ENCODE peak calls at places on chromosomes 13 and 19, in seven cellular contexts. One of them, this sample, is unnamed.

GRCh38 chr13:44211753-44212152 is 161.9 kb upstream of the SERP2 start:
- DNase-seq in GM12878: no peak
- DNase-seq in K562: no peak
- DNase-seq in SK-N-SH: no peak
- DNase-seq in HepG2: no peak
- DNase-seq in HCT116: no peak
- DNase-seq in Panc1: no peak
- DNase-seq in this sample: no peak

GRCh38 chr13:108070925-108071324 is 144.4 kb downstream of the LIG4 start:
- DNase-seq in HCT116: no peak
- DNase-seq in Panc1: no peak
- DNase-seq in SK-N-SH: no peak
- DNase-seq in K562: no peak
- DNase-seq in GM12878: no peak
- DNase-seq in HepG2: no peak
- DNase-seq in this sample: no peak

GRCh38 chr13:44306401-44307192 is 67.0 kb upstream of the SERP2 start:
- DNase-seq in GM12878: no peak
- DNase-seq in HCT116: peak; percentile 99
- DNase-seq in HepG2: no peak
- DNase-seq in Panc1: peak; percentile 47
- DNase-seq in K562: no peak
- DNase-seq in SK-N-SH: no peak
- DNase-seq in this sample: no peak

GRCh38 chr13:40063278-40063698 is 407.8 kb downstream of the COG6 start:
- DNase-seq in K562: no peak
- DNase-seq in SK-N-SH: peak; percentile 52
- DNase-seq in HCT116: no peak
- DNase-seq in Panc1: no peak
- DNase-seq in HepG2: no peak
- DNase-seq in GM12878: no peak
- DNase-seq in this sample: no peak

GRCh38 chr13:33058816-33059215 is 42.6 kb downstream of the KL start:
- DNase-seq in GM12878: no peak
- DNase-seq in Panc1: no peak
- DNase-seq in SK-N-SH: no peak
- DNase-seq in HCT116: no peak
- DNase-seq in K562: no peak
- DNase-seq in HepG2: no peak
- DNase-seq in this sample: no peak

GRCh38 chr13:97226788-97227627 is 4.9 kb downstream of the MBNL2 start:
- DNase-seq in Panc1: no peak
- DNase-seq in K562: peak; percentile 76
- DNase-seq in HCT116: no peak
- DNase-seq in HepG2: no peak
- DNase-seq in SK-N-SH: no peak
- DNase-seq in GM12878: no peak
- DNase-seq in this sample: no peak

GRCh38 chr13:42151781-42152180 is 103.3 kb downstream of the DGKH start:
- DNase-seq in SK-N-SH: no peak
- DNase-seq in HepG2: no peak
- DNase-seq in HCT116: no peak
- DNase-seq in K562: no peak
- DNase-seq in GM12878: no peak
- DNase-seq in Panc1: no peak
- DNase-seq in this sample: no peak

GRCh38 chr13:65149687-65150086 is 2080.4 kb downstream of the PCDH9 start:
- DNase-seq in GM12878: no peak
- DNase-seq in K562: peak; percentile 25
- DNase-seq in HepG2: no peak
- DNase-seq in SK-N-SH: no peak
- DNase-seq in Panc1: no peak
- DNase-seq in HCT116: no peak
- DNase-seq in this sample: no peak

GRCh38 chr13:51731759-51732158 is 72.2 kb downstream of the DHRS12 start:
- DNase-seq in HepG2: no peak
- DNase-seq in K562: no peak
- DNase-seq in HCT116: no peak
- DNase-seq in SK-N-SH: no peak
- DNase-seq in Panc1: no peak
- DNase-seq in GM12878: no peak
- DNase-seq in this sample: no peak

GRCh38 chr19:47610902-47611301 is 2.0 kb downstream of the BICRA start:
- DNase-seq in K562: no peak
- DNase-seq in SK-N-SH: no peak
- DNase-seq in Panc1: no peak
- DNase-seq in HCT116: no peak
- DNase-seq in HepG2: no peak
- DNase-seq in GM12878: no peak
- DNase-seq in this sample: no peak

GRCh38 chr19:42919757-42920079 is 2.0 kb upstream of the PSG6 start:
- DNase-seq in Panc1: no peak
- DNase-seq in HepG2: no peak
- DNase-seq in SK-N-SH: no peak
- DNase-seq in K562: no peak
- DNase-seq in HCT116: no peak
- DNase-seq in GM12878: no peak
- DNase-seq in this sample: no peak

GRCh38 chr13:79183231-79183630 is 222.8 kb downstream of the RBM26 start:
- DNase-seq in HCT116: no peak
- DNase-seq in K562: no peak
- DNase-seq in SK-N-SH: no peak
- DNase-seq in GM12878: no peak
- DNase-seq in Panc1: no peak
- DNase-seq in HepG2: no peak
- DNase-seq in this sample: no peak

GRCh38 chr19:36093146-36093662 is 17.7 kb upstream of the OVOL3 start:
- DNase-seq in Panc1: no peak
- DNase-seq in GM12878: peak; percentile 19
- DNase-seq in HepG2: no peak
- DNase-seq in K562: no peak
- DNase-seq in SK-N-SH: no peak
- DNase-seq in HCT116: no peak
- DNase-seq in this sample: no peak

GRCh38 chr13:45339867-45340266 is 1.1 kb downstream of the TPT1 start:
- DNase-seq in K562: no peak
- DNase-seq in Panc1: no peak
- DNase-seq in HCT116: no peak
- DNase-seq in GM12878: no peak
- DNase-seq in SK-N-SH: no peak
- DNase-seq in HepG2: no peak
- DNase-seq in this sample: no peak

GRCh38 chr19:51119089-51119488 is 5.6 kb upstream of the SIGLEC9 start:
- DNase-seq in HCT116: no peak
- DNase-seq in HepG2: no peak
- DNase-seq in SK-N-SH: no peak
- DNase-seq in K562: no peak
- DNase-seq in GM12878: no peak
- DNase-seq in Panc1: no peak
- DNase-seq in this sample: no peak

GRCh38 chr19:29841559-29842367 is 30.0 kb downstream of the CCNE1 start:
- DNase-seq in GM12878: no peak
- DNase-seq in K562: peak; percentile 40
- DNase-seq in HCT116: peak; percentile 78
- DNase-seq in Panc1: no peak
- DNase-seq in HepG2: peak; percentile 91
- DNase-seq in SK-N-SH: peak; percentile 56
- DNase-seq in this sample: no peak

GRCh38 chr13:51958217-51958547 is 53.1 kb downstream of the ATP7B start:
- DNase-seq in K562: no peak
- DNase-seq in HCT116: no peak
- DNase-seq in HepG2: no peak
- DNase-seq in Panc1: no peak
- DNase-seq in SK-N-SH: no peak
- DNase-seq in GM12878: no peak
- DNase-seq in this sample: no peak

GRCh38 chr19:55044286-55044685 is 6.2 kb upstream of the GP6 start:
- DNase-seq in GM12878: no peak
- DNase-seq in Panc1: no peak
- DNase-seq in K562: no peak
- DNase-seq in HepG2: no peak
- DNase-seq in SK-N-SH: no peak
- DNase-seq in HCT116: no peak
- DNase-seq in this sample: no peak

GRCh38 chr19:49116544-49116943 is 2.4 kb downstream of the LIN7B start:
- DNase-seq in HepG2: no peak
- DNase-seq in K562: peak; percentile 57
- DNase-seq in HCT116: no peak
- DNase-seq in Panc1: no peak
- DNase-seq in SK-N-SH: no peak
- DNase-seq in GM12878: no peak
- DNase-seq in this sample: no peak

GRCh38 chr13:41577437-41577836 is 120.1 kb downstream of the RGCC start:
- DNase-seq in GM12878: no peak
- DNase-seq in HepG2: no peak
- DNase-seq in Panc1: no peak
- DNase-seq in SK-N-SH: no peak
- DNase-seq in K562: no peak
- DNase-seq in HCT116: no peak
- DNase-seq in this sample: no peak

GRCh38 chr13:41216160-41216559 is 21.8 kb upstream of the KBTBD7 start:
- DNase-seq in GM12878: no peak
- DNase-seq in SK-N-SH: no peak
- DNase-seq in K562: no peak
- DNase-seq in Panc1: no peak
- DNase-seq in HCT116: no peak
- DNase-seq in HepG2: peak; percentile 16
- DNase-seq in this sample: no peak

GRCh38 chr19:16660763-16661479 is at the start of gene TMEM38A:
- DNase-seq in Panc1: no peak
- DNase-seq in K562: peak; percentile 56
- DNase-seq in GM12878: no peak
- DNase-seq in HCT116: no peak
- DNase-seq in SK-N-SH: peak; percentile 84
- DNase-seq in HepG2: no peak
- DNase-seq in this sample: peak; percentile 69

GRCh38 chr13:84417426-84417825 is 535.2 kb upstream of the SLITRK1 start:
- DNase-seq in K562: no peak
- DNase-seq in GM12878: no peak
- DNase-seq in Panc1: no peak
- DNase-seq in SK-N-SH: no peak
- DNase-seq in HepG2: no peak
- DNase-seq in HCT116: no peak
- DNase-seq in this sample: no peak

GRCh38 chr19:13029893-13030292 is 34.6 kb downstream of the NFIX start:
- DNase-seq in HepG2: no peak
- DNase-seq in SK-N-SH: no peak
- DNase-seq in HCT116: no peak
- DNase-seq in GM12878: no peak
- DNase-seq in K562: no peak
- DNase-seq in Panc1: no peak
- DNase-seq in this sample: peak; percentile 73

GRCh38 chr19:29687897-29688728 is 22.9 kb downstream of the PLEKHF1 start:
- DNase-seq in Panc1: no peak
- DNase-seq in HepG2: no peak
- DNase-seq in K562: peak; percentile 83
- DNase-seq in HCT116: no peak
- DNase-seq in GM12878: no peak
- DNase-seq in SK-N-SH: no peak
- DNase-seq in this sample: no peak

GRCh38 chr13:47215741-47216140 is 318.9 kb upstream of the HTR2A start:
- DNase-seq in HCT116: no peak
- DNase-seq in Panc1: peak; percentile 10
- DNase-seq in GM12878: no peak
- DNase-seq in HepG2: no peak
- DNase-seq in K562: no peak
- DNase-seq in SK-N-SH: no peak
- DNase-seq in this sample: peak; percentile 19

GRCh38 chr13:51838235-51838846 is 6.6 kb downstream of the TMEM272 start:
- DNase-seq in SK-N-SH: no peak
- DNase-seq in HepG2: no peak
- DNase-seq in K562: no peak
- DNase-seq in GM12878: no peak
- DNase-seq in Panc1: no peak
- DNase-seq in HCT116: no peak
- DNase-seq in this sample: no peak

DNA sequence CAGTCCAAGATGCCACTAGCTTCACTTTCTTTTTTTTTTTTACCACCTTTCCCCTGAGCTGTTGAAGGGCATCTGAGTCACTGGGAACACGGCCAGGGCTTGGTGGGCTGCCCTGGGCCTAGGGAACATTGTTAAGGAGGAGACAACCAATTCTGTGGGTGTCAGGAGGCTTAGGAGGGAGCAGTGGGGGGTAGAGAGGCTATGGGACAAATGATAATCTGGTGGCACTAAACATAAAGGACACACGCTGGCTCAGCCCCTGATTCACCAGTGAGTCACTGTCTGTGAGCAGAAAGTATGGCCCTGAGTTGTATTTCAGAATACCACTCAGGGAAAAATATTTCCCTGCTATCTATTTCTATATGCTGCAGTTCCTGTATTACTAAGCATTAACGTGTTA is 207.8 kb downstream of the DCLK1 start:
- DNase-seq in K562: no peak
- DNase-seq in HCT116: peak; percentile 16
- DNase-seq in Panc1: no peak
- DNase-seq in GM12878: no peak
- DNase-seq in SK-N-SH: no peak
- DNase-seq in HepG2: no peak
- DNase-seq in this sample: no peak
- TF ChIP-seq SIN3A in K562: no peak
- TF ChIP-seq SIN3A in HCT116: no peak
- TF ChIP-seq SIN3A in Panc1: no peak
- TF ChIP-seq SIN3A in GM12878: no peak
- TF ChIP-seq SIN3A in SK-N-SH: no peak
- TF ChIP-seq SIN3A in HepG2: no peak
- TF ChIP-seq SIN3A in this sample: no peak

DNA sequence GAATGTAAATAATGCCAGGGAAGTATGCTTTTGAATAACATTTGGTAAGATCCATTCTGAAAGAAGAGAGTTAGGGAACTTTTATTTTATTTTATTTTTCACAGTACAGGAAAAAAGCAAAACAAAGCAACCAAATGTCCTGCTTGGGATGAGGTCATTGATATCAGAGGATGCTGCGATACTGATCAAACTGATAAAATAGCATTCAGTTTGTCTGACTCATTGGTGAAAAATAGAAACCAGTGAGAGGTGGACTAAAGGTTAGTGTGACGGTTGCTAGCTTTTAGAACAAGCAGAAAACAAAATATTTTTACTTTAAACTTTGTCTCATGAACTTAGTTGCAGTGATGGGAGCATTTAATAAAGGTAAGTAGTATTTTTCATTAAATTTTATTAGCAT is 37.2 kb downstream of the ITGBL1 start:
- DNase-seq in HepG2: no peak
- DNase-seq in K562: no peak
- DNase-seq in Panc1: no peak
- DNase-seq in HCT116: no peak
- DNase-seq in SK-N-SH: no peak
- DNase-seq in GM12878: no peak
- DNase-seq in this sample: no peak
- TF ChIP-seq SIN3A in HepG2: no peak
- TF ChIP-seq SIN3A in K562: no peak
- TF ChIP-seq SIN3A in Panc1: no peak
- TF ChIP-seq SIN3A in HCT116: no peak
- TF ChIP-seq SIN3A in SK-N-SH: no peak
- TF ChIP-seq SIN3A in GM12878: no peak
- TF ChIP-seq SIN3A in this sample: no peak

GRCh38 chr13:27971236-27971645 is 2.1 kb upstream of the CDX2 start:
- DNase-seq in SK-N-SH: peak; percentile 12
- DNase-seq in HCT116: no peak
- DNase-seq in HepG2: no peak
- DNase-seq in Panc1: no peak
- DNase-seq in K562: no peak
- DNase-seq in GM12878: no peak
- DNase-seq in this sample: no peak
- TF ChIP-seq SIN3A in SK-N-SH: no peak
- TF ChIP-seq SIN3A in HCT116: no peak
- TF ChIP-seq SIN3A in HepG2: no peak
- TF ChIP-seq SIN3A in Panc1: no peak
- TF ChIP-seq SIN3A in K562: no peak
- TF ChIP-seq SIN3A in GM12878: no peak
- TF ChIP-seq SIN3A in this sample: no peak

GRCh38 chr13:92804926-92805325 is 421.7 kb upstream of the GPC6 start:
- DNase-seq in SK-N-SH: no peak
- DNase-seq in Panc1: no peak
- DNase-seq in GM12878: no peak
- DNase-seq in HCT116: no peak
- DNase-seq in K562: no peak
- DNase-seq in HepG2: no peak
- DNase-seq in this sample: no peak
- TF ChIP-seq SIN3A in SK-N-SH: no peak
- TF ChIP-seq SIN3A in Panc1: no peak
- TF ChIP-seq SIN3A in GM12878: no peak
- TF ChIP-seq SIN3A in HCT116: no peak
- TF ChIP-seq SIN3A in K562: no peak
- TF ChIP-seq SIN3A in HepG2: no peak
- TF ChIP-seq SIN3A in this sample: no peak